ENCODE peak calls at places on chromosomes 3 and 15, in five cellular contexts. K is K562, N is IMR-90, Z is GM12878, P is SK-N-SH. U is an unnamed sample.

GRCh38 chr15:59279023-59279422 is 72.4 kb downstream of the LDHAL6B start:
- DNase-seq in P (no peak), Z (no peak), K (no peak), N (no peak), U (no peak)

GRCh38 chr3:184333700-184334099 is 3.7 kb upstream of the FAM131A start:
- DNase-seq in Z (no peak), K (no peak), N (no peak), P (no peak), U (no peak)

GRCh38 chr15:82648257-82649103 is 1.3 kb upstream of the CPEB1 start:
- DNase-seq in P (peak), N (no peak), K (no peak), Z (no peak), U (no peak)

GRCh38 chr3:44120721-44121582 is 120.7 kb upstream of the TOPAZ1 start:
- DNase-seq in N (no peak), P (no peak), K (no peak), Z (no peak), U (no peak)

GRCh38 chr3:65406470-65406869 is 632.2 kb downstream of the MAGI1 start:
- DNase-seq in N (peak), P (no peak), Z (no peak), K (no peak), U (peak)

GRCh38 chr3:4512895-4513616 is 19.9 kb downstream of the ITPR1 start:
- DNase-seq in P (peak), Z (no peak), K (peak), N (no peak), U (no peak)

GRCh38 chr15:76160426-76161152 is 100.8 kb downstream of the TMEM266 start:
- DNase-seq in P (no peak), N (no peak), K (no peak), Z (no peak), U (no peak)

GRCh38 chr3:155362808-155363689 is 69.6 kb upstream of the STRIT1 start:
- DNase-seq in N (no peak), Z (no peak), P (no peak), K (no peak), U (no peak)

GRCh38 chr3:39935261-39935660 is 125.9 kb downstream of the MYRIP start:
- DNase-seq in Z (no peak), N (no peak), P (no peak), K (no peak), U (no peak)

GRCh38 chr3:67595424-67595823 is 59.0 kb downstream of the SUCLG2 start:
- DNase-seq in Z (no peak), P (no peak), N (no peak), K (no peak), U (no peak)

GRCh38 chr3:141388823-141389617 is 20.7 kb downstream of the ZBTB38 start:
- DNase-seq in K (no peak), N (no peak), P (no peak), Z (no peak), U (no peak)

GRCh38 chr15:75620043-75620775 is 5.3 kb downstream of the SNUPN start:
- DNase-seq in P (no peak), K (no peak), Z (no peak), N (peak), U (no peak)

GRCh38 chr3:56915969-56916586 is 114.3 kb upstream of the ARHGEF3 start:
- DNase-seq in K (no peak), N (no peak), Z (peak), P (no peak), U (no peak)

GRCh38 chr3:51967384-51968174 is at the start of gene PCBP4:
- DNase-seq in N (peak), K (peak), Z (no peak), P (peak), U (no peak)

GRCh38 chr3:72492240-72492639 is 356.0 kb downstream of the SHQ1 start:
- DNase-seq in K (no peak), N (peak), P (no peak), Z (no peak), U (no peak)

GRCh38 chr15:59388670-59389069 is 16.0 kb upstream of the MYO1E start:
- DNase-seq in P (no peak), K (no peak), N (peak), Z (no peak), U (peak)

GRCh38 chr15:65579762-65580161 is 31.2 kb downstream of the INTS14 start:
- DNase-seq in P (no peak), N (no peak), K (no peak), Z (no peak), U (no peak)

GRCh38 chr15:65578904-65579728 is 31.8 kb downstream of the INTS14 start:
- DNase-seq in Z (no peak), P (no peak), K (no peak), N (no peak), U (no peak)

GRCh38 chr15:65576669-65577068 is 34.3 kb downstream of the INTS14 start:
- DNase-seq in Z (no peak), N (peak), K (no peak), P (no peak), U (no peak)

GRCh38 chr15:65580287-65580686 is 30.6 kb downstream of the INTS14 start:
- DNase-seq in K (no peak), N (peak), Z (no peak), P (peak), U (peak)

GRCh38 chr15:65577129-65577996 is 33.6 kb downstream of the INTS14 start:
- DNase-seq in K (no peak), Z (no peak), P (no peak), N (no peak), U (no peak)
- TF ChIP-seq SMC3 in K (no peak), Z (no peak), P (no peak), N (no peak), U (no peak)

GRCh38 chr3:33541918-33542317 is 101.7 kb upstream of the UBP1 start:
- DNase-seq in Z (no peak), N (peak), P (no peak), K (no peak), U (no peak)

GRCh38 chr3:33538678-33539339 is 98.6 kb upstream of the UBP1 start:
- DNase-seq in Z (no peak), N (no peak), K (no peak), P (no peak), U (no peak)

DNA sequence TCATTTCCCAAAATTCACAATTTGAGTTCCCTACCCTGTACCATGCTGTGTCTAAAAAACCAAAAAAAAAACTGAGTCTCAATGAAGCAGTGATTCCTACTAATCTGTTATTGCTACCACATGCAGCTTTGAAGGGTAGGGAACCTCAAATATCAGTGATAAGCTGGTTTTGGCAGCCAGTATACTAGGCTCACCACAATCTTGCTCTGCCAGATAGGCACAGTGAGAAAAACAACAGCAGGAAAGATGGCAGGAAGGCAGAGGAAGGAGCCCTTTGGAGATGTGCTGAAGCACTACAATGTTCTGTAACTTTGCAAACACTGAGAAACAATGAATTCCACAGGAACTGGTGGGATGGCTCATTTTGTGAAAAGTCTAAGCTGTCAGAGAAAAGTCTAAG is 96.9 kb upstream of the UBP1 start:
- DNase-seq in P (no peak), K (no peak), Z (no peak), N (no peak), U (no peak)
- TF ChIP-seq RCOR1 in P (no peak), K (no peak), Z (no peak), N (no peak), U (no peak)

DNA sequence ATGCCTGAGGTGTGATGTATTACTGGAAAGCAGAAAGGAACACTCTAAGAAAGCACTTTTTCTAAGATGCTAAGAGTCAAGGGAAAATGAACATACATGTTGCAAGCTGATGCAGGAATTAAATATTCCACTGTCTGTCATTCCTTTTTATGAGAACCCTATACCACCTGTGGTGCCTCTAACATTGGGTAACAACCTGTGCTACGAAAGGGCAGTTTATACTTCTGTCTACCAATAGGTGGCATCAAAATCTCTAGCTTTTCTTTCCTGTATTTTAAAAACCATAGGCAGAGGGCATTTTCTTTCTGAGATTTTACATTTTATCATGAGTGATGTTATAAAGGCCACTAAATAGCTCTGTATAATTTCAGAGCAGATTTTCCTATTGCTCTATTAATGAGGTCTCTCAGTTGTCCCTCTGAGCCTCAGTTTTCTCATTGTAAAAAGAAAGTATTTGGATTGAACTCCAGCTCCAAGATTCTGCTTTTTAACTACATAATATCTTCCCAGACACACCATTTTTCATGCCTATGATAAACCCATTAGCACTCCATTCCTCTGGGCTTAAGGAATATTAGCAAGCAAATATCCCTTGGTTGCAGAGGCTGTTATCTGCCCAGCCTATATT is 3.5 kb upstream of the CPNE4 start:
- DNase-seq in N (peak), P (peak), Z (no peak), K (no peak), U (peak)
- TF ChIP-seq CTCF in N (peak), P (peak), Z (peak), K (peak), U (peak)

GRCh38 chr3:31671976-31672375 is 139.3 kb downstream of the STT3B start:
- DNase-seq in P (no peak), K (no peak), N (peak), Z (no peak), U (no peak)

GRCh38 chr3:31668258-31668657 is 135.5 kb downstream of the STT3B start:
- DNase-seq in Z (no peak), N (no peak), P (no peak), K (no peak), U (no peak)

GRCh38 chr3:31670722-31671121 is 138.0 kb downstream of the STT3B start:
- DNase-seq in P (no peak), K (no peak), Z (no peak), N (no peak), U (no peak)

GRCh38 chr3:31671456-31671855 is 138.7 kb downstream of the STT3B start:
- DNase-seq in P (no peak), K (no peak), Z (no peak), N (no peak), U (no peak)

GRCh38 chr3:31670136-31670535 is 137.4 kb downstream of the STT3B start:
- DNase-seq in Z (no peak), P (no peak), K (no peak), N (no peak), U (no peak)
- TF ChIP-seq SMC3 in Z (no peak), P (no peak), K (no peak), N (no peak), U (no peak)

GRCh38 chr15:92611995-92612745 is 43.4 kb downstream of the FAM174B start:
- DNase-seq in N (no peak), Z (no peak), P (peak), K (no peak), U (no peak)
- TF ChIP-seq RCOR1 in N (no peak), Z (no peak), P (no peak), K (no peak), U (no peak)

GRCh38 chr3:197802505-197803459 is 11.7 kb downstream of the LRCH3 start:
- DNase-seq in N (no peak), Z (no peak), K (peak), P (no peak), U (no peak)
- TF ChIP-seq CTCF in N (peak), Z (peak), K (peak), P (no peak), U (no peak)

GRCh38 chr15:68560501-68561113 is 18.2 kb upstream of the CORO2B start:
- DNase-seq in Z (no peak), K (no peak), P (no peak), N (no peak), U (no peak)
- TF ChIP-seq SMC3 in Z (no peak), K (no peak), P (no peak), N (no peak), U (no peak)

GRCh38 chr3:61186030-61186429 is 65.2 kb downstream of the FHIT start:
- DNase-seq in N (no peak), K (no peak), P (no peak), Z (no peak), U (no peak)
- TF ChIP-seq RCOR1 in N (no peak), K (no peak), P (no peak), Z (no peak), U (no peak)

GRCh38 chr3:194485471-194485875 is 1.3 kb downstream of the ATP13A3 start:
- DNase-seq in Z (no peak), N (peak), P (no peak), K (no peak), U (no peak)
- TF ChIP-seq CTCF in Z (no peak), N (no peak), P (no peak), K (no peak), U (no peak)